ENCODE peak calls at places on chromosomes 7 and 10, in four cellular contexts. V, M, T and A are unnamed samples.

GRCh38 chr7:22082886-22083710 is 137.4 kb upstream of the CDCA7L start:
- DNase-seq in V (peak; percentile 92), M (peak; percentile 75), T (peak; percentile 52), A (peak; percentile 85)

GRCh38 chr10:130993612-130994011 is 317.9 kb downstream of the TCERG1L start:
- DNase-seq in V (no peak), M (no peak), T (no peak), A (no peak)

GRCh38 chr7:154777489-154777888 is 225.4 kb downstream of the PAXIP1 start:
- DNase-seq in V (no peak), M (no peak), T (no peak), A (no peak)

GRCh38 chr10:3781458-3782098 is 3.4 kb downstream of the KLF6 start:
- DNase-seq in V (peak; percentile 83), M (peak; percentile 62), T (no peak), A (no peak)

GRCh38 chr7:142381727-142382409 is 124.0 kb upstream of the PRSS58 start:
- DNase-seq in V (no peak), M (no peak), T (no peak), A (no peak)

GRCh38 chr7:117645456-117646181 is 165.8 kb downstream of the CFTR start:
- DNase-seq in V (no peak), M (peak; percentile 48), T (peak; percentile 43), A (no peak)

GRCh38 chr7:142851269-142851668 is 3.6 kb upstream of the EPHB6 start:
- DNase-seq in V (no peak), M (no peak), T (no peak), A (no peak)

GRCh38 chr10:90958781-90959180 is 37.9 kb upstream of the ANKRD1 start:
- DNase-seq in V (no peak), M (peak; percentile 74), T (no peak), A (no peak)

GRCh38 chr10:57849726-57850357 is 417.9 kb downstream of the IPMK start:
- DNase-seq in V (no peak), M (peak; percentile 52), T (no peak), A (no peak)

GRCh38 chr10:87771871-87772500 is 46.0 kb downstream of the ATAD1 start:
- DNase-seq in V (no peak), M (peak; percentile 51), T (no peak), A (no peak)

GRCh38 chr10:98268694-98269386 is 846 bp upstream of the LOXL4 start:
- DNase-seq in V (no peak), M (peak; percentile 32), T (no peak), A (no peak)

GRCh38 chr7:127586346-127586745 is 950 bp upstream of the GCC1 start:
- DNase-seq in V (no peak), M (no peak), T (no peak), A (no peak)

GRCh38 chr7:146557971-146558469 is 441.4 kb downstream of the CNTNAP2 start:
- DNase-seq in V (no peak), M (no peak), T (no peak), A (no peak)

GRCh38 chr7:42432644-42433043 is 195.6 kb upstream of the GLI3 start:
- DNase-seq in V (no peak), M (no peak), T (no peak), A (no peak)

GRCh38 chr7:103369430-103369829 is 22.0 kb downstream of the PSMC2 start:
- DNase-seq in V (no peak), M (no peak), T (no peak), A (no peak)

GRCh38 chr10:89151857-89152256 is 55.3 kb downstream of the CH25H start:
- DNase-seq in V (no peak), M (peak; percentile 45), T (no peak), A (no peak)

GRCh38 chr10:48444266-48444665 is 137.8 kb downstream of the MAPK8 start:
- DNase-seq in V (no peak), M (peak; percentile 22), T (no peak), A (no peak)

GRCh38 chr7:37385787-37386186 is 62.9 kb downstream of the ELMO1 start:
- DNase-seq in V (no peak), M (no peak), T (no peak), A (no peak)

GRCh38 chr7:5754981-5755599 is 26.4 kb downstream of the RNF216 start:
- DNase-seq in V (no peak), M (no peak), T (no peak), A (no peak)

GRCh38 chr7:159143780-159144755 is 599 bp downstream of the VIPR2 start:
- DNase-seq in V (peak; percentile 77), M (peak; percentile 4), T (no peak), A (no peak)

GRCh38 chr10:62043493-62043938 is 142.0 kb downstream of the ARID5B start:
- DNase-seq in V (no peak), M (peak; percentile 68), T (no peak), A (no peak)

GRCh38 chr10:29969255-29970011 is 90.0 kb downstream of the JCAD start:
- DNase-seq in V (no peak), M (no peak), T (no peak), A (no peak)

GRCh38 chr10:6279540-6280267 is 77.0 kb downstream of the PFKFB3 start:
- DNase-seq in V (no peak), M (peak; percentile 59), T (no peak), A (no peak)

GRCh38 chr7:91656486-91657237 is 223.8 kb downstream of the MTERF1 start:
- DNase-seq in V (peak; percentile 68), M (peak; percentile 67), T (peak; percentile 65), A (no peak)

GRCh38 chr10:75717126-75717916 is 285.9 kb downstream of the LRMDA start:
- DNase-seq in V (no peak), M (peak; percentile 2), T (no peak), A (no peak)

GRCh38 chr10:98067165-98067564 is 36.7 kb upstream of the CRTAC1 start:
- DNase-seq in V (no peak), M (no peak), T (no peak), A (no peak)

GRCh38 chr7:34096135-34096775 is 190.9 kb downstream of the BMPER start:
- DNase-seq in V (peak; percentile 90), M (peak; percentile 86), T (peak; percentile 93), A (peak; percentile 43)

DNA sequence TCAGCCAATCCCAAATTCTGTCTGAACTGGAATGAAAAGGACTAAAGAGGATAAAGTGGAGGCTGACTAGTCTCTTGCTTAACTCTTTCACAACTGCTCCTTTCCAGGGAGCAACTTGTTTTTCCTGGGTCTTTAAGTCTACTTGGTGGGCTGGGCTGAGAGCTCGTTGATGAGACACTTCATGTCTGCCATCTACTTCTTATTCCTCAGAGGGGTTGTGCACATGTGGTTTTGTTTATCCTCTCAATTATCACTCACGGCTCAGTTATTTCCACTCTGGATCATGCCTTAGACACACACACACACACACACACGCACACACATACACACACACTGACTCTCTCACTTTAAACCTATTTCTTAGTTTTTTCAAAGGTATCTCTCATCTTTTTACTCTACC is 298.6 kb upstream of the MTPN start:
- DNase-seq in V (no peak), M (no peak), T (peak; percentile 14), A (no peak)
- TF ChIP-seq CTCF in V (no peak), M (no peak), T (no peak), A (no peak)

GRCh38 chr7:423312-424260 is 96.1 kb downstream of the PDGFA start:
- DNase-seq in V (no peak), M (no peak), T (no peak), A (no peak)
- TF ChIP-seq CTCF in V (no peak), M (no peak), T (no peak), A (no peak)

DNA sequence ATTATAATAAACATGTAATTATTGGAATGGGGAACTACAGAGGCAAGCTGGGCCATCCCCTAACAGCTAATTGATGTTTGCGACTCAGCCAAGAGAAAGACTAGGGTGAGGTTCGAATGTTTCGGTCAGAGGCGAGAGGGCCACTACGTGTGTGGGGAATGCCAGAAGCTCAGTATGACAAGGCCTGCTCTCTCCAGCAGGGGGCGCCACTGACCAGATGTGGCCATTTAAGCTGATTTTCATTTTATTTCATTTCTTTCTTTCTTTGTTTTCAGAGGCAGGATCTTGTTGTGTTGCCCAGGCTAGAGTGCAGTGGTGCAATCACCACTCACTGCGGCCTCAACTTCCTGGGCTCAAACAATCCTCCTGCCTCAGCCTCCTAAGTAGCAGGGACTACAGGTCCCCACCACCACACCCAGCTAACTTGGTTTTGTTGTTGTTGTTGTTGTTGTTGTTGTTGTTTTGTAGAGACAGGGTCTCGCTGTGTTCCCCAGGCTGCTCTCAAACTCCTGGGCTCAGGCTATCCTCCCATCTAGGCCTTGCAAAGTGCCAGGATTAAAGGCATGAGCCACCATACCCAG is 38.1 kb downstream of the TMEM130 start:
- DNase-seq in V (no peak), M (peak; percentile 55), T (no peak), A (no peak)
- TF ChIP-seq CTCF in V (peak; percentile 21), M (peak; percentile 57), T (peak; percentile 47), A (no peak)

GRCh38 chr7:149811831-149812490 is 26.2 kb upstream of the ZNF862 start:
- DNase-seq in V (no peak), M (no peak), T (no peak), A (no peak)

GRCh38 chr7:149808311-149808710 is 29.9 kb upstream of the ZNF862 start:
- DNase-seq in V (no peak), M (no peak), T (no peak), A (no peak)

GRCh38 chr7:149809215-149809614 is 29.0 kb upstream of the ZNF862 start:
- DNase-seq in V (no peak), M (no peak), T (no peak), A (no peak)

GRCh38 chr7:149813254-149814035 is 24.7 kb upstream of the ZNF862 start:
- DNase-seq in V (no peak), M (no peak), T (no peak), A (no peak)

DNA sequence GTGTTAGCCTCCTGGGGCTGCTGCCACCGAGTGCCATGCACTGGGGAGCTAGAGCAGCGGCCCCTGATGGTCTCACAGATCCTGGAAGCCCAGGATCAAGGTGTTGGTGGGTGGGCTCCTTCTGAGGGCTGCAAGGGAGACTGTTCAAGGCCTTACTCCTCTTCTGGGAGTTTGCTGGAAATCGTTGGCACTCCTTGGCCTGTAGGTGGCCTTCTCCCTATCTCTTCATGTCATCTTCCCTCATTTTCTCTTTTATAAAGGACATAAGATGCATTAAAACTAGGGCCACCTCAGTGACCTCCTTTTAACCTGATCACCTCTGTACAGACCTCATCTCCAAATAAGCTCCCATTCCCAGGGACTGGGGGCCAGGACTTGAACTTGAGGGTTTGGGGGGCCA is 27.0 kb upstream of the ZNF862 start:
- DNase-seq in V (no peak), M (peak; percentile 6), T (no peak), A (no peak)
- TF ChIP-seq CTCF in V (no peak), M (peak; percentile 28), T (peak; percentile 9), A (no peak)

DNA sequence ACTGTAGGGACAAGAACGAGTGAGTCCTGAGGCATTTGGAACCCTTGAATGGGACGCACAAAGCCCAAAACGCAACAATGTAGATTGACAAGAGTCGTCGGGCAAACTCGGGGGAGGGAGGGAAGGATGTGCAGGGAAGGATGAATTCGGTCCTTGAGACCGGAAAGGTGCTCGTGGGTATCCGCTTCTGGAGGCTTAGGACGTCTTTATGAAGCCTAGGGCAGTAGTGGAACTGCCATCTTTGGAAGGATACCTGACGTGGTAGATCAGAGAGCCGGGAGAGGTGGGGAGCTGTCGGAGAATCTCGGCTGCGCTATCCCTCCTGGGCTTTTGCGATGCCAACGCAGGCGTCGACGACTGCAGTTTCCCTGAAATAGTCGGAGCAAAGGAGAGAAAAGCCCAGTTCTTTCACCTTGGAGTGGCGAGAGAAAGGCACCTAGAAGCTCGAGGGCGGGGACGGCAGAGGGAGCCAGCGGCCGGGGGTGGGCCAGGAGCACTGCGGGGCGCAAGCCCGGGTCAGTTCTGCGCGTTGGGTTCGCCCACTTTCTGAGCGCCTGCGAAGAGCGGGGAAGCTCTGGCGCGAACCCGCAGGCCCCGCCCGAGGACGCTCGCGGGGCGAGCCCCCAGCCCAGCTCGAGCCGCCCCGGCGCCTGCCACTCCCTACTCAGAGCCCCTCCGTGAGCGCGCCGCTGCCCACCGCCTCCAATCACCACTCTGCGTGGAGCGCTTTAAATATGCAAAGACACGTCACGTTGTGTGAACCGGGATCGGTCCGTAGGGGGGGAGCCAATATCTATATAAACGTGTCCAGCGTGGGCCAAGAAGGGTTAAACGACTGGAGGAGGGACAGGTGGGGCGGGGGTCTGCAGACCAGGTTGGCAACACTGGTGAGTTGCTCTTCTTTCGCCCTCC is at the start of gene CYP26C1:
- DNase-seq in V (no peak), M (no peak), T (no peak), A (no peak)
- TF ChIP-seq CTCF in V (no peak), M (no peak), T (no peak), A (no peak)